ENCODE peak calls at places on chromosomes 2 and 18, in nine cellular contexts. Z is MM.1S, N is foreskin fibroblast, X is tibial artery, P is SK-N-SH, E is brain microvascular endothelial cell, V is AG04449, I is GM12865, U is astrocyte of the spinal cord. O is an unnamed sample.

GRCh38 chr18:56130481-56130880 is 507.9 kb downstream of the TXNL1 start:
- DNase-seq in Z (no peak), N (no peak), X (no peak), P (no peak), E (no peak), V (no peak), I (no peak), U (no peak), O (no peak)

GRCh38 chr2:33202641-33203345 is 256.0 kb downstream of the LTBP1 start:
- DNase-seq in Z (no peak), N (no peak), X (no peak), P (no peak), E (no peak), V (no peak), I (no peak), U (no peak), O (no peak)

GRCh38 chr2:224838335-224838734 is 122.2 kb upstream of the CCDC195 start:
- DNase-seq in Z (no peak), N (peak), X (no peak), P (no peak), E (peak), V (peak), I (no peak), U (peak), O (peak)

GRCh38 chr18:40866013-40866644 is 1088.9 kb upstream of the PIK3C3 start:
- DNase-seq in Z (peak), N (peak), X (no peak), P (no peak), E (peak), V (no peak), I (peak), U (no peak), O (no peak)

GRCh38 chr2:233469261-233470006 is 97.1 kb downstream of the USP40 start:
- DNase-seq in Z (no peak), N (peak), X (peak), P (peak), E (no peak), V (no peak), I (no peak), U (no peak), O (no peak)

GRCh38 chr18:73670536-73670935 is 477.1 kb downstream of the FBXO15 start:
- DNase-seq in Z (peak), N (no peak), X (no peak), P (no peak), E (no peak), V (no peak), I (peak), U (peak), O (no peak)

GRCh38 chr2:188138313-188138712 is 153.4 kb upstream of the GULP1 start:
- DNase-seq in Z (no peak), N (no peak), X (no peak), P (no peak), E (no peak), V (no peak), I (no peak), U (no peak), O (no peak)

GRCh38 chr2:144519934-144520717 is at the start of gene ZEB2:
- DNase-seq in Z (no peak), N (peak), X (peak), P (peak), E (peak), V (no peak), I (peak), U (peak), O (peak)

GRCh38 chr2:24793752-24794477 is 690 bp downstream of the CENPO start:
- DNase-seq in Z (peak), N (peak), X (no peak), P (no peak), E (peak), V (no peak), I (peak), U (peak), O (no peak)

GRCh38 chr2:43852196-43852730 is 13.5 kb downstream of the ABCG8 start:
- DNase-seq in Z (no peak), N (no peak), X (no peak), P (peak), E (no peak), V (no peak), I (no peak), U (no peak), O (no peak)

GRCh38 chr18:57980573-57981348 is 63.3 kb upstream of the NEDD4L start:
- DNase-seq in Z (peak), N (no peak), X (no peak), P (no peak), E (no peak), V (no peak), I (peak), U (no peak), O (no peak)

GRCh38 chr2:241854342-241855244 is 4.1 kb downstream of the PDCD1 start:
- DNase-seq in Z (no peak), N (no peak), X (peak), P (peak), E (no peak), V (no peak), I (no peak), U (no peak), O (no peak)

GRCh38 chr2:224263571-224264043 is 138.3 kb downstream of the FAM124B start:
- DNase-seq in Z (no peak), N (peak), X (no peak), P (no peak), E (peak), V (peak), I (no peak), U (peak), O (peak)

GRCh38 chr18:58557013-58557435 is 71.9 kb downstream of the ALPK2 start:
- DNase-seq in Z (no peak), N (no peak), X (no peak), P (no peak), E (no peak), V (no peak), I (peak), U (no peak), O (no peak)

GRCh38 chr2:166494140-166494544 is at the start of gene SCN7A:
- DNase-seq in Z (no peak), N (peak), X (no peak), P (peak), E (peak), V (no peak), I (no peak), U (peak), O (no peak)

GRCh38 chr2:59025157-59025757 is 784.1 kb upstream of the FANCL start:
- DNase-seq in Z (no peak), N (peak), X (no peak), P (peak), E (peak), V (no peak), I (peak), U (peak), O (no peak)

GRCh38 chr2:226802573-226802972 is 3.0 kb upstream of the IRS1 start:
- DNase-seq in Z (peak), N (peak), X (no peak), P (peak), E (peak), V (peak), I (peak), U (peak), O (peak)

GRCh38 chr2:29589440-29590103 is 331.8 kb downstream of the ALK start:
- DNase-seq in Z (no peak), N (no peak), X (no peak), P (no peak), E (no peak), V (no peak), I (no peak), U (no peak), O (no peak)

GRCh38 chr18:79628416-79629248 is 51.0 kb upstream of the CTDP1 start:
- DNase-seq in Z (no peak), N (no peak), X (peak), P (no peak), E (no peak), V (no peak), I (no peak), U (no peak), O (no peak)

GRCh38 chr2:167013227-167013626 is 124.9 kb downstream of the XIRP2 start:
- DNase-seq in Z (no peak), N (no peak), X (no peak), P (no peak), E (no peak), V (no peak), I (no peak), U (peak), O (no peak)

GRCh38 chr2:66509326-66509811 is 74.4 kb downstream of the MEIS1 start:
- DNase-seq in Z (no peak), N (peak), X (no peak), P (no peak), E (no peak), V (no peak), I (no peak), U (peak), O (no peak)

GRCh38 chr2:2870106-2870505 is 507.5 kb downstream of the EIPR1 start:
- DNase-seq in Z (peak), N (no peak), X (no peak), P (peak), E (no peak), V (no peak), I (no peak), U (no peak), O (no peak)

GRCh38 chr2:10274376-10274775 is 28.3 kb upstream of the HPCAL1 start:
- DNase-seq in Z (no peak), N (no peak), X (no peak), P (no peak), E (no peak), V (no peak), I (no peak), U (no peak), O (no peak)

GRCh38 chr2:150520887-150521664 is 33.6 kb upstream of the RND3 start:
- DNase-seq in Z (no peak), N (peak), X (no peak), P (no peak), E (peak), V (no peak), I (peak), U (peak), O (no peak)

GRCh38 chr2:200862532-200863000 is 1.9 kb downstream of the CLK1 start:
- DNase-seq in Z (peak), N (peak), X (peak), P (peak), E (peak), V (peak), I (peak), U (peak), O (peak)

GRCh38 chr2:113888641-113889470 is 1.0 kb upstream of the ACTR3 start:
- DNase-seq in Z (no peak), N (no peak), X (no peak), P (no peak), E (no peak), V (no peak), I (no peak), U (no peak), O (no peak)

GRCh38 chr2:190679813-190680591 is 31.1 kb downstream of the NAB1 start:
- DNase-seq in Z (peak), N (peak), X (peak), P (peak), E (peak), V (no peak), I (peak), U (no peak), O (no peak)

GRCh38 chr2:124163825-124164224 is 138.7 kb downstream of the CNTNAP5 start:
- DNase-seq in Z (no peak), N (peak), X (no peak), P (no peak), E (no peak), V (no peak), I (no peak), U (no peak), O (no peak)

GRCh38 chr2:39778775-39779751 is at the start of gene THUMPD2:
- DNase-seq in Z (peak), N (peak), X (peak), P (peak), E (peak), V (no peak), I (peak), U (peak), O (no peak)

GRCh38 chr2:177419274-177419673 is 26.7 kb downstream of the AGPS start:
- DNase-seq in Z (no peak), N (peak), X (no peak), P (no peak), E (no peak), V (peak), I (no peak), U (peak), O (peak)

GRCh38 chr2:72236445-72237067 is 88.9 kb upstream of the CYP26B1 start:
- DNase-seq in Z (no peak), N (peak), X (no peak), P (no peak), E (peak), V (peak), I (no peak), U (peak), O (peak)

GRCh38 chr2:17752892-17753802 is 463 bp downstream of the SMC6 start:
- DNase-seq in Z (peak), N (peak), X (peak), P (peak), E (no peak), V (no peak), I (peak), U (peak), O (no peak)

GRCh38 chr2:72149556-72150156 is 2.0 kb upstream of the CYP26B1 start:
- DNase-seq in Z (no peak), N (peak), X (no peak), P (peak), E (no peak), V (no peak), I (no peak), U (no peak), O (no peak)

GRCh38 chr2:24175631-24176030 is 778 bp downstream of the FAM228A start:
- DNase-seq in Z (no peak), N (peak), X (no peak), P (peak), E (no peak), V (no peak), I (no peak), U (no peak), O (no peak)

GRCh38 chr2:178999476-178999875 is 50.5 kb downstream of the CCDC141 start:
- DNase-seq in Z (no peak), N (no peak), X (no peak), P (no peak), E (no peak), V (no peak), I (no peak), U (no peak), O (no peak)

GRCh38 chr2:10267551-10268465 is 34.9 kb upstream of the HPCAL1 start:
- DNase-seq in Z (no peak), N (no peak), X (peak), P (no peak), E (no peak), V (no peak), I (no peak), U (no peak), O (no peak)

GRCh38 chr2:16620590-16620989 is 45.0 kb downstream of the CYRIA start:
- DNase-seq in Z (no peak), N (no peak), X (no peak), P (no peak), E (no peak), V (no peak), I (no peak), U (no peak), O (no peak)

GRCh38 chr2:111884592-111884964 is 585 bp upstream of the ANAPC1 start:
- DNase-seq in Z (no peak), N (peak), X (no peak), P (no peak), E (no peak), V (no peak), I (peak), U (no peak), O (no peak)

GRCh38 chr18:59565957-59566356 is 131.3 kb downstream of the CCBE1 start:
- DNase-seq in Z (no peak), N (no peak), X (no peak), P (no peak), E (peak), V (no peak), I (no peak), U (no peak), O (no peak)

DNA sequence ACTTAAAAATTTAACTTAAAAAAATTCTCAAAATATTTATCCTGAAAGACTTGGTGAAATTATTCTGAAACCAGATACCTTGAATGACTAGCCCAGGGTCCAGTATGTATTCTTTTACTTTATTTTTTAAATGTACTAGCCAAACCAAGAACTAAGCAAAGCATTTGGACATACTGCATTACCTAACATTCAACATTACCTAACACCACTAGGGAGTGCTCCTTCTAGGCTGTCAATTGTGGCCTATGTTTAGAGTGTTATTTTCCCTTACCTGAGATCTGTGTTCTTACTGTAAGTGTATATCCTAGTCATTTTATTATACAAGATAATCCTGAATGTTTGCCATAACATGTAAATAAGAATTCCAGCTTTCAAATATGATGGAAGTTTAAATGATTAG is 496.6 kb downstream of the PTPRM start:
- DNase-seq in Z (no peak), N (no peak), X (no peak), P (no peak), E (no peak), V (no peak), I (no peak), U (no peak), O (no peak)
- TF ChIP-seq CTCF in Z (no peak), N (no peak), X (no peak), P (no peak), E (no peak), V (no peak), I (no peak), U (no peak), O (no peak)

GRCh38 chr2:75405000-75405399 is 155.7 kb downstream of the EVA1A start:
- DNase-seq in Z (no peak), N (no peak), X (no peak), P (no peak), E (no peak), V (no peak), I (no peak), U (no peak), O (no peak)

GRCh38 chr2:75406138-75406537 is 154.6 kb downstream of the EVA1A start:
- DNase-seq in Z (no peak), N (no peak), X (no peak), P (no peak), E (no peak), V (no peak), I (no peak), U (no peak), O (no peak)

GRCh38 chr2:75407038-75407530 is 153.7 kb downstream of the EVA1A start:
- DNase-seq in Z (no peak), N (no peak), X (no peak), P (no peak), E (no peak), V (no peak), I (no peak), U (no peak), O (no peak)

GRCh38 chr2:75403991-75404428 is 156.7 kb downstream of the EVA1A start:
- DNase-seq in Z (peak), N (peak), X (no peak), P (peak), E (peak), V (no peak), I (peak), U (peak), O (peak)
- H3K4me3 ChIP-seq in Z (no peak), N (no peak), X (no peak), P (no peak), E (no peak), V (no peak), I (no peak), U (no peak), O (no peak)

DNA sequence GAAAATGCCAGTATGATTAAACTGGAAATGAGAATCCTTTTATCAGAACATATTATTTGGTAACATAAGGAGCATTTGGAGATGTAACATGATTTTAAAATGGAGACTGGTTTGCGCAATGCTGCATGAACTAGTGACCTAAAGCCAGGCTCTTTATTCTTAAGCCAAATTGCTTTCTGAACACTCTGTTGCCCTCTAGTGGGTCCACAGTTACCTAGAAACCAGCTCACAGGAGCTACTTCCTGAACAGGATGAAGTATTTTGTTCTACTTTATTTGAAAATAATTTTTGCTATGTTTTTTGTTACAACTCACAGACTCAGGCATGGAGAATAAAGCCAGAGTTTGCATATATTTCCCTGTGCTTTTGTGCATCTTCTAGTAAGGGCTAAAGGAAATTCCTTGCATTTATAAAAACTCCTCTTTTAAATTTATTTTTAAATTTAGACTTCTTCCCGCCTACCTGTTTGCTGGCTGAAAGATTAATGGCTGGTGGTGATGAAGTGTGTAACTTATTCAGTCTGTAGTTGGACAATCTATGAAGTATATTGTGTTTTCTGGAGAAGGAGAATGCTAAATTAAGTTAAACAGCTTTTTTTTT is 146.7 kb downstream of the PARD3B start:
- DNase-seq in Z (peak), N (peak), X (peak), P (peak), E (peak), V (peak), I (peak), U (peak), O (peak)
- TF ChIP-seq CTCF in Z (peak), N (peak), X (peak), P (peak), E (peak), V (peak), I (peak), U (peak), O (peak)

GRCh38 chr2:44902767-44903166 is 38.7 kb upstream of the SIX3 start:
- DNase-seq in Z (peak), N (no peak), X (no peak), P (no peak), E (no peak), V (no peak), I (no peak), U (no peak), O (no peak)
- H3K4me3 ChIP-seq in Z (no peak), N (no peak), X (no peak), P (no peak), E (no peak), V (no peak), I (no peak), U (no peak), O (no peak)

DNA sequence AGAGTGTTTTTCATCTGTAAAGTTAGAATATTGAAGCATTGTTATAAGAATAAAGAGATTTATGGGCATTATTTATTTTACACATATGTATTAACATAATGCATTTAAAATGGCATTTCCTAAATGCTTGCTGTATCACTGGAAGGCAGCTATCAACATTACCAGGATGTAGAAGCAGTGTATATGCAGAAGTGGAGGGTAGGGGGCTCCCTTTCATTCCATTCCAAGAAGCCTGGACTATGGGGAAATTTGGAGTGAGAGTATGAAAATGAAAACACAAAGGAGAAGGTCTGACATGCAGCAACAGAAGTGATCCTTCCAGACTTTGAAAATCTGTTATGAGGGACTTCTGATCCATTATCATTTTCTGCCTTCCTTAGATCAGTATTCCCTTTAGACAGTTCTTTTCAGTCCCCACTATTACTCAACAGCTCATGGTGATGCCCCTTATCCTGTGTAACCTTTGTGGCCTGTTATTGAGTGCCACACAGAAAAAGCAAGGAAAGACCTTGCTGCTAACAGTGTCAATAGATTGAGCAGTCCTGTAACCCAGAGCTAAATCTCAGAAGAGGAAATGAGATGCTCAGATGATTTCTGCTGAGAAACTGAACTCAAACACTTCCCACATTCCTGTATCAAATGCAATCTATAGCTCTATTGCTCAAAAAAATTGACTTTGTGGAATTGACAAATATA is 216.6 kb downstream of the HNMT start:
- DNase-seq in Z (no peak), N (no peak), X (no peak), P (peak), E (no peak), V (no peak), I (no peak), U (no peak), O (no peak)
- TF ChIP-seq CTCF in Z (no peak), N (no peak), X (no peak), P (peak), E (peak), V (no peak), I (no peak), U (peak), O (peak)

GRCh38 chr2:176132397-176133086 is 3.0 kb downstream of the HOXD8 start:
- DNase-seq in Z (no peak), N (peak), X (no peak), P (no peak), E (no peak), V (no peak), I (no peak), U (peak), O (no peak)

GRCh38 chr2:176130917-176131616 is 1.6 kb downstream of the HOXD8 start:
- DNase-seq in Z (no peak), N (no peak), X (no peak), P (no peak), E (no peak), V (no peak), I (no peak), U (no peak), O (no peak)

GRCh38 chr2:176130153-176130916 is 830 bp downstream of the HOXD8 start:
- DNase-seq in Z (no peak), N (peak), X (no peak), P (peak), E (no peak), V (no peak), I (no peak), U (peak), O (no peak)

GRCh38 chr2:176133366-176133765 is 3.9 kb downstream of the HOXD8 start:
- DNase-seq in Z (no peak), N (no peak), X (no peak), P (no peak), E (no peak), V (no peak), I (no peak), U (no peak), O (no peak)

GRCh38 chr2:176131617-176132396 is 2.3 kb downstream of the HOXD8 start:
- DNase-seq in Z (no peak), N (no peak), X (no peak), P (no peak), E (no peak), V (no peak), I (no peak), U (peak), O (no peak)
- H3K4me3 ChIP-seq in Z (no peak), N (peak), X (peak), P (peak), E (no peak), V (peak), I (no peak), U (peak), O (no peak)

O was measured in AG09309.